ENCODE peak calls at places on chromosomes 5 and 9, in seven cellular contexts. One of them, this sample, is unnamed.

GRCh38 chr9:86614871-86615849 is 260.9 kb upstream of the TUT7 start:
- DNase-seq in psoas muscle: no peak
- DNase-seq in NCI-H526 treated with DMSO at 0.1 percent for 48 hours: no peak
- DNase-seq in HEK293T: peak; percentile 44
- DNase-seq in RWPE1: no peak
- DNase-seq in iris pigment epithelial cell: peak; percentile 45
- DNase-seq in H9: no peak
- DNase-seq in this sample: peak; percentile 23

GRCh38 chr5:150073086-150073625 is 13.2 kb downstream of the CSF1R start:
- DNase-seq in psoas muscle: no peak
- DNase-seq in NCI-H526 treated with DMSO at 0.1 percent for 48 hours: no peak
- DNase-seq in HEK293T: no peak
- DNase-seq in RWPE1: no peak
- DNase-seq in iris pigment epithelial cell: no peak
- DNase-seq in H9: no peak
- DNase-seq in this sample: no peak

GRCh38 chr9:138049779-138050471 is 172.3 kb downstream of the CACNA1B start:
- DNase-seq in psoas muscle: no peak
- DNase-seq in NCI-H526 treated with DMSO at 0.1 percent for 48 hours: no peak
- DNase-seq in HEK293T: no peak
- DNase-seq in RWPE1: no peak
- DNase-seq in iris pigment epithelial cell: no peak
- DNase-seq in H9: no peak
- DNase-seq in this sample: no peak

GRCh38 chr5:65863747-65864146 is 62.6 kb upstream of the ERBIN start:
- DNase-seq in psoas muscle: no peak
- DNase-seq in NCI-H526 treated with DMSO at 0.1 percent for 48 hours: no peak
- DNase-seq in HEK293T: no peak
- DNase-seq in RWPE1: no peak
- DNase-seq in iris pigment epithelial cell: no peak
- DNase-seq in H9: no peak
- DNase-seq in this sample: no peak

GRCh38 chr5:1190296-1190695 is 11.1 kb upstream of the SLC6A19 start:
- DNase-seq in psoas muscle: peak; percentile 39
- DNase-seq in NCI-H526 treated with DMSO at 0.1 percent for 48 hours: no peak
- DNase-seq in HEK293T: no peak
- DNase-seq in RWPE1: no peak
- DNase-seq in iris pigment epithelial cell: no peak
- DNase-seq in H9: no peak
- DNase-seq in this sample: no peak

GRCh38 chr5:148000036-148000435 is 63.7 kb upstream of the SPINK5 start:
- DNase-seq in psoas muscle: no peak
- DNase-seq in NCI-H526 treated with DMSO at 0.1 percent for 48 hours: no peak
- DNase-seq in HEK293T: no peak
- DNase-seq in RWPE1: no peak
- DNase-seq in iris pigment epithelial cell: no peak
- DNase-seq in H9: no peak
- DNase-seq in this sample: no peak

GRCh38 chr9:120942186-120943001 is 15.8 kb upstream of the TRAF1 start:
- DNase-seq in psoas muscle: peak; percentile 66
- DNase-seq in NCI-H526 treated with DMSO at 0.1 percent for 48 hours: no peak
- DNase-seq in HEK293T: no peak
- DNase-seq in RWPE1: no peak
- DNase-seq in iris pigment epithelial cell: no peak
- DNase-seq in H9: no peak
- DNase-seq in this sample: no peak

GRCh38 chr9:108484468-108484867 is 371.3 kb downstream of the ACTL7B start:
- DNase-seq in psoas muscle: no peak
- DNase-seq in NCI-H526 treated with DMSO at 0.1 percent for 48 hours: no peak
- DNase-seq in HEK293T: no peak
- DNase-seq in RWPE1: peak; percentile 31
- DNase-seq in iris pigment epithelial cell: no peak
- DNase-seq in H9: no peak
- DNase-seq in this sample: no peak

GRCh38 chr5:114782217-114782616 is 387.5 kb downstream of the TRIM36 start:
- DNase-seq in psoas muscle: no peak
- DNase-seq in NCI-H526 treated with DMSO at 0.1 percent for 48 hours: no peak
- DNase-seq in HEK293T: no peak
- DNase-seq in RWPE1: no peak
- DNase-seq in iris pigment epithelial cell: no peak
- DNase-seq in H9: no peak
- DNase-seq in this sample: no peak

GRCh38 chr5:65611524-65611923 is 12.6 kb downstream of the TRIM23 start:
- DNase-seq in psoas muscle: no peak
- DNase-seq in NCI-H526 treated with DMSO at 0.1 percent for 48 hours: peak; percentile 90
- DNase-seq in HEK293T: no peak
- DNase-seq in RWPE1: peak; percentile 23
- DNase-seq in iris pigment epithelial cell: peak; percentile 69
- DNase-seq in H9: no peak
- DNase-seq in this sample: no peak

GRCh38 chr5:77463905-77464304 is 28.2 kb downstream of the WDR41 start:
- DNase-seq in psoas muscle: no peak
- DNase-seq in NCI-H526 treated with DMSO at 0.1 percent for 48 hours: no peak
- DNase-seq in HEK293T: no peak
- DNase-seq in RWPE1: no peak
- DNase-seq in iris pigment epithelial cell: peak; percentile 30
- DNase-seq in H9: no peak
- DNase-seq in this sample: no peak

GRCh38 chr9:136312436-136312835 is 8.5 kb upstream of the CCDC187 start:
- DNase-seq in psoas muscle: no peak
- DNase-seq in NCI-H526 treated with DMSO at 0.1 percent for 48 hours: no peak
- DNase-seq in HEK293T: no peak
- DNase-seq in RWPE1: peak; percentile 90
- DNase-seq in iris pigment epithelial cell: peak; percentile 53
- DNase-seq in H9: no peak
- DNase-seq in this sample: no peak

GRCh38 chr5:72555871-72556270 is 48.7 kb upstream of the ZNF366 start:
- DNase-seq in psoas muscle: no peak
- DNase-seq in NCI-H526 treated with DMSO at 0.1 percent for 48 hours: no peak
- DNase-seq in HEK293T: no peak
- DNase-seq in RWPE1: no peak
- DNase-seq in iris pigment epithelial cell: no peak
- DNase-seq in H9: no peak
- DNase-seq in this sample: no peak

This sample was measured in neural crest cell.